ENCODE peak calls at places on chromosomes 13 and 19, in seven cellular contexts. Q is psoas muscle, W is neural progenitor cell, C is endodermal cell, X is cardiac muscle cell, F is Peyer's patch, S is gastrocnemius medialis. I is an unnamed sample.
A peak's percentile ranks its signal among the peaks of the same experiment; 100 is the strongest.

GRCh38 chr13:43229506-43229905 is 206.1 kb downstream of the DNAJC15 start:
- DNase-seq in Q (no peak), W (no peak), C (no peak), X (peak; percentile 64), F (no peak), S (no peak), I (no peak)

GRCh38 chr19:45881909-45882528 is 3.9 kb downstream of the IRF2BP1 start:
- DNase-seq in Q (no peak), W (no peak), C (peak; percentile 91), X (no peak), F (peak; percentile 76), S (no peak), I (no peak)

GRCh38 chr19:54356444-54357056 is 8.2 kb downstream of the LAIR1 start:
- DNase-seq in Q (no peak), W (no peak), C (no peak), X (no peak), F (no peak), S (no peak), I (no peak)

GRCh38 chr19:2648528-2648937 is 54.0 kb downstream of the GNG7 start:
- DNase-seq in Q (peak; percentile 73), W (peak; percentile 81), C (peak; percentile 93), X (peak; percentile 85), F (peak; percentile 83), S (no peak), I (peak; percentile 57)

GRCh38 chr13:95160112-95160906 is 140.9 kb downstream of the ABCC4 start:
- DNase-seq in Q (no peak), W (no peak), C (no peak), X (peak; percentile 93), F (no peak), S (no peak), I (no peak)

GRCh38 chr13:111153977-111154332 is 38.8 kb downstream of the ARHGEF7 start:
- DNase-seq in Q (no peak), W (no peak), C (no peak), X (no peak), F (peak; percentile 82), S (peak; percentile 26), I (peak; percentile 74)

GRCh38 chr19:48053856-48054255 is 10.0 kb upstream of the CABP5 start:
- DNase-seq in Q (no peak), W (no peak), C (no peak), X (no peak), F (no peak), S (no peak), I (no peak)

GRCh38 chr13:113914333-113915011 is 50.6 kb upstream of the GAS6 start:
- DNase-seq in Q (no peak), W (no peak), C (peak; percentile 36), X (no peak), F (peak; percentile 28), S (no peak), I (no peak)

GRCh38 chr13:99075268-99076191 is 97.7 kb upstream of the DOCK9 start:
- DNase-seq in Q (no peak), W (no peak), C (no peak), X (no peak), F (no peak), S (no peak), I (no peak)

GRCh38 chr13:33153421-33154381 is 131.9 kb downstream of the STARD13 start:
- DNase-seq in Q (peak; percentile 26), W (peak; percentile 9), C (peak; percentile 57), X (peak; percentile 61), F (peak; percentile 49), S (no peak), I (no peak)

GRCh38 chr13:53100394-53101063 is 71.9 kb downstream of the OLFM4 start:
- DNase-seq in Q (no peak), W (no peak), C (no peak), X (no peak), F (no peak), S (no peak), I (no peak)

GRCh38 chr19:33683881-33684549 is 62.3 kb downstream of the CHST8 start:
- DNase-seq in Q (peak; percentile 29), W (peak; percentile 94), C (peak; percentile 95), X (peak; percentile 59), F (no peak), S (no peak), I (no peak)

GRCh38 chr13:98927954-98928927 is 49.6 kb downstream of the DOCK9 start:
- DNase-seq in Q (no peak), W (no peak), C (peak; percentile 61), X (peak; percentile 87), F (no peak), S (peak; percentile 22), I (no peak)

GRCh38 chr19:50703915-50704548 is 15.6 kb downstream of the SHANK1 start:
- DNase-seq in Q (no peak), W (peak; percentile 58), C (peak; percentile 83), X (peak; percentile 9), F (no peak), S (no peak), I (no peak)

GRCh38 chr19:45876411-45877197 is 9.3 kb downstream of the IRF2BP1 start:
- DNase-seq in Q (peak; percentile 46), W (peak; percentile 61), C (peak; percentile 85), X (peak; percentile 75), F (peak; percentile 70), S (no peak), I (no peak)

DNA sequence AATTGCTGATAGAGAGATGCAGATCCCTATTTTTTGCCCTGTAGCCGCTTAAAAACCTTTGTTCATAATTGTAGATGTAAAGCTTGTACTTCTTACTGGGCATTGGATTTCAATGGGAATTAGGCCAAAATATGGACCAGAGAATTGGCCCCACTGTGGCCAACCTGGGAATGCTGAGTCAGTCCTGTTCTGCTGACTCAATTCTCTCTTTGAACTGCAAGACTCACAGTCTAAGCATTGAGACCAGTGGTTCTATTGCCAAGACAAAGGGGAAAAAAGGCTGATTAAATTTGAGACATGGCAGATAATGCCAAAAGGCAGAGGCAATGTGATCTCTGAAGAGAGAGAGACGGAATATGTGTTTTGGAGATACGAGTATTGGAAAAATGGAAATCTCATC is 72.5 kb upstream of the UBL3 start:
- DNase-seq in Q (no peak), W (no peak), C (no peak), X (peak; percentile 67), F (no peak), S (no peak), I (no peak)
- H3K4me3 ChIP-seq in Q (no peak overlapping the region), W (no peak overlapping the region), C (no peak overlapping the region), X (no peak overlapping the region), F (no peak overlapping the region), S (no peak overlapping the region), I (no peak overlapping the region)

GRCh38 chr19:12666305-12667048 is at the start of the genes MAN2B1 and WDR83:
- DNase-seq in Q (peak; percentile 79), W (peak; percentile 94), C (peak; percentile 95), X (peak; percentile 71), F (peak; percentile 90), S (peak; percentile 37), I (peak; percentile 76)

GRCh38 chr19:12668937-12669271 is 2.3 kb downstream of the WDR83 start:
- DNase-seq in Q (peak; percentile 60), W (peak; percentile 53), C (no peak), X (peak; percentile 59), F (no peak), S (peak; percentile 17), I (peak; percentile 63)

GRCh38 chr19:12669272-12670158 is 2.9 kb downstream of the WDR83 start:
- DNase-seq in Q (peak; percentile 79), W (peak; percentile 86), C (peak; percentile 87), X (peak; percentile 90), F (peak; percentile 84), S (peak; percentile 58), I (peak; percentile 84)

GRCh38 chr19:12668346-12668745 is 1.7 kb downstream of the WDR83 start:
- DNase-seq in Q (no peak), W (no peak), C (no peak), X (no peak), F (no peak), S (no peak), I (no peak)

DNA sequence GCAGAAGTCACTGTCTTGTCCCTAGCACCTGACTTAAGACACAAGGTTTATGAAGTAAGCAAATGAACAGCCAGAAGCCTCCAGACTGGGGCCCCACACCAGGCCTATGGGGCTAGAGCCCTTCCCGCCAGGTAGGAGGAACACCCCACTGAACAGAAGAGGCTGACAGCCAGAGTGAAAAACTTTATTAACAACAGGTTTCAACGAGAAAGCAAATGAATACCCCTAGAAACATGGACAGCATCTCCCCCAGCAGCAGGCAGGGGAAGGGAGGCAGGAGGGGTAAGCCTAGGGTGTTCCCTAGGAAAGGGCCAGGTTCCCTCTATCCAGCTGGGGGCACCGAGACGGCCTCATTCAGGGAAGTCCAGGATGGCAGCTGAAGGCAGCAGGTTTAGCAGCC is 1.3 kb downstream of the WDR83 start:
- DNase-seq in Q (no peak), W (no peak), C (no peak), X (no peak), F (no peak), S (no peak), I (no peak)
- H3K4me1 ChIP-seq in Q (peaks cover 33% of the 10 kb centered on the region), W (peaks cover 7% of the 10 kb centered on the region), C (no peaks in the 10 kb centered on the region), X (peaks cover 19% of the 10 kb centered on the region), F (peaks cover 42% of the 10 kb centered on the region), S (peaks cover 36% of the 10 kb centered on the region), I (peaks cover 63% of the 10 kb centered on the region)

GRCh38 chr19:11456659-11457058 is 21.2 kb downstream of the PRKCSH start:
- DNase-seq in Q (no peak), W (no peak), C (no peak), X (no peak), F (no peak), S (no peak), I (no peak)
- H3K27ac ChIP-seq in Q (no peak overlapping the region), W (no peak overlapping the region), C (no peak overlapping the region), X (no peak overlapping the region), F (no peak overlapping the region), S (no peak overlapping the region), I (no peak overlapping the region)

GRCh38 chr19:55606817-55607216 is 1.4 kb downstream of the ZNF865 start:
- DNase-seq in Q (no peak), W (no peak), C (no peak), X (no peak), F (no peak), S (no peak), I (no peak)
- H3K4me3 ChIP-seq in Q (peak overlapping the region; percentile 81), W (peak overlapping the region; percentile 85), C (peak overlapping the region; percentile 92), X (peak overlapping the region; percentile 94), F (no peak overlapping the region), S (peak overlapping the region; percentile 77), I (no peak overlapping the region)

DNA sequence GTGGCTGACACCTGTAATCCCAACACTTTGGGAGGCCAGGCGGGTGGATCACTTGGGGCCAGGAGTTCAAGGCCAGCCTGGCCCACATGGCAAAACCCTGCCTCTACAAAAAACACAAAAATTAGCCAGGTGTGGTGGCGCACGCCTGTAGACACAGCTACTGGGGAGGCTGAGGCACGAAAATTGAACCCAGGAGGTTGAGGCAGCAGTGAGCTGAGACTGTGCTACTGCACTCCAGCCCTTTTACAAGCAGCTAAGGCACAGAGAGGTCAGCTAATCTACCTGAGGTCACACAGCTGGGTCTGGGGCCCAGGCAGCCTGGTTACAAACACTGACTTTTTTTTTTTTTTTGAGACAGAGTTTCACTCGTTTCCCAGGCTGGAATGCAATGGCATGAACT is 27.2 kb downstream of the MED26 start:
- DNase-seq in Q (no peak), W (no peak), C (no peak), X (no peak), F (no peak), S (no peak), I (no peak)
- H3K4me1 ChIP-seq in Q (peaks cover 46% of the 10 kb centered on the region), W (no peaks in the 10 kb centered on the region), C (no peaks in the 10 kb centered on the region), X (peaks cover 16% of the 10 kb centered on the region), F (peaks cover 16% of the 10 kb centered on the region), S (peaks cover 70% of the 10 kb centered on the region), I (peaks cover under 1% of the 10 kb centered on the region)

I was measured in CD4-positive, CD25-positive, alpha-beta regulatory T cell.